ENCODE peak calls at places on chromosome 18, in seven cellular contexts. I is GM10248, Z is AG10803, Y is HFFc6, R is tibial artery, F is cardiac fibroblast, S is mammary epithelial cell. C is an unnamed sample.
A peak's percentile ranks its signal among the peaks of the same experiment; 100 is the strongest.

GRCh38 chr18:2988041-2988794 is 24.7 kb downstream of the LPIN2 start:
- DNase-seq in I (no peak), Z (peak; percentile 98), Y (peak; percentile 83), R (no peak), F (peak; percentile 75), S (peak; percentile 29), C (no peak)

GRCh38 chr18:76823574-76823973 is 1.2 kb downstream of the ZNF236 start:
- DNase-seq in I (peak; percentile 44), Z (no peak), Y (no peak), R (no peak), F (peak; percentile 22), S (no peak), C (no peak)

GRCh38 chr18:7844418-7844817 is 277.3 kb downstream of the PTPRM start:
- DNase-seq in I (no peak), Z (no peak), Y (peak; percentile 17), R (no peak), F (no peak), S (peak; percentile 81), C (no peak)

GRCh38 chr18:57727952-57728807 is 74.9 kb downstream of the ATP8B1 start:
- DNase-seq in I (no peak), Z (no peak), Y (no peak), R (no peak), F (peak; percentile 42), S (peak; percentile 52), C (no peak)

GRCh38 chr18:10239138-10239537 is 215.3 kb upstream of the APCDD1 start:
- DNase-seq in I (no peak), Z (peak; percentile 87), Y (no peak), R (no peak), F (peak; percentile 86), S (no peak), C (peak; percentile 56)

GRCh38 chr18:44716697-44717163 is 36.0 kb downstream of the SETBP1 start:
- DNase-seq in I (no peak), Z (no peak), Y (no peak), R (no peak), F (no peak), S (peak; percentile 73), C (no peak)

GRCh38 chr18:27991391-27991790 is 185.5 kb downstream of the CDH2 start:
- DNase-seq in I (no peak), Z (no peak), Y (no peak), R (no peak), F (no peak), S (no peak), C (no peak)

GRCh38 chr18:48184118-48184517 is 225.1 kb downstream of the ZBTB7C start:
- DNase-seq in I (no peak), Z (no peak), Y (no peak), R (no peak), F (no peak), S (no peak), C (no peak)

GRCh38 chr18:10516078-10516477 is 9.7 kb upstream of the NAPG start:
- DNase-seq in I (no peak), Z (no peak), Y (no peak), R (no peak), F (no peak), S (no peak), C (no peak)

GRCh38 chr18:67318651-67319050 is 197.9 kb downstream of the DSEL start:
- DNase-seq in I (no peak), Z (peak; percentile 61), Y (peak; percentile 41), R (no peak), F (peak; percentile 7), S (no peak), C (no peak)

GRCh38 chr18:28768791-28769768 is 592.1 kb upstream of the CDH2 start:
- DNase-seq in I (no peak), Z (peak; percentile 60), Y (no peak), R (no peak), F (no peak), S (no peak), C (peak; percentile 7)

GRCh38 chr18:54822872-54823845 is 5.1 kb upstream of the RAB27B start:
- DNase-seq in I (no peak), Z (peak; percentile 82), Y (peak; percentile 85), R (no peak), F (peak; percentile 87), S (peak; percentile 94), C (no peak)

GRCh38 chr18:6220129-6220528 is 194.6 kb downstream of the L3MBTL4 start:
- DNase-seq in I (no peak), Z (no peak), Y (no peak), R (no peak), F (no peak), S (no peak), C (no peak)

GRCh38 chr18:6222271-6222670 is 192.4 kb downstream of the L3MBTL4 start:
- DNase-seq in I (no peak), Z (no peak), Y (no peak), R (no peak), F (no peak), S (no peak), C (no peak)

GRCh38 chr18:6215888-6216287 is 198.8 kb downstream of the L3MBTL4 start:
- DNase-seq in I (no peak), Z (no peak), Y (no peak), R (no peak), F (no peak), S (no peak), C (no peak)

GRCh38 chr18:6221602-6222014 is 193.1 kb downstream of the L3MBTL4 start:
- DNase-seq in I (no peak), Z (no peak), Y (no peak), R (no peak), F (no peak), S (no peak), C (no peak)

GRCh38 chr18:6219116-6219717 is 195.5 kb downstream of the L3MBTL4 start:
- DNase-seq in I (peak; percentile 42), Z (peak; percentile 49), Y (no peak), R (no peak), F (peak; percentile 69), S (no peak), C (peak; percentile 20)
- TF ChIP-seq CTCF in I (peak; percentile 63), Z (peak; percentile 93), Y (peak; percentile 55), R (peak; percentile 14), F (peak; percentile 88), S (no peak), C (peak; percentile 82)

GRCh38 chr18:73688851-73689659 is 458.6 kb downstream of the FBXO15 start:
- DNase-seq in I (no peak), Z (peak; percentile 93), Y (peak; percentile 97), R (no peak), F (peak; percentile 81), S (peak; percentile 85), C (no peak)
- TF ChIP-seq CTCF in I (no peak), Z (no peak), Y (no peak), R (no peak), F (no peak), S (no peak), C (no peak)

DNA sequence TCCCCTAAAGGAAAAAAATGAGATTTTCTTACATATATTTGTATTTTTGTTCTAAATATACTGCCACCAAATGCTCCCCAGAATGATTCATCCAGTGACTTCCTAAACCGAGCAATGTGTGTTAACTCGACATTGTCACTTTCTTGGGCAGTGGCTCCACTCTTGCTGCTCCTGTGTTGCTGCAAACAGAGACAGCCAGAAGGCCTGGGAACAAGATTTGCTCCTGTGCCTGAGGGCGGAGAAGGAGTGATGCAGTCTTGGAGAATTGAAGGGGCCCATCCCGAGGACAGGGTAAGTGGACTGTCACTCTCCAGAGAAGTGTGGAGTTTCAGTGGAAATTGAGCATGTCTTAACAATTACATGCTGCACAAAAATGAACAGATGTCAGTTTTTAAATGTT is 32.7 kb downstream of the DSG4 start:
- DNase-seq in I (no peak), Z (no peak), Y (no peak), R (no peak), F (no peak), S (no peak), C (no peak)
- TF ChIP-seq CTCF in I (no peak), Z (no peak), Y (no peak), R (no peak), F (no peak), S (no peak), C (no peak)

GRCh38 chr18:45847119-45847518 is 21.6 kb downstream of the SIGLEC15 start:
- DNase-seq in I (no peak), Z (no peak), Y (no peak), R (no peak), F (no peak), S (no peak), C (no peak)

GRCh38 chr18:45852631-45853030 is 27.2 kb downstream of the SIGLEC15 start:
- DNase-seq in I (no peak), Z (peak; percentile 25), Y (no peak), R (no peak), F (no peak), S (no peak), C (no peak)

GRCh38 chr18:45851196-45851925 is 25.9 kb downstream of the SIGLEC15 start:
- DNase-seq in I (no peak), Z (no peak), Y (no peak), R (no peak), F (no peak), S (no peak), C (no peak)

GRCh38 chr18:45849529-45849928 is 24.1 kb downstream of the SIGLEC15 start:
- DNase-seq in I (no peak), Z (no peak), Y (no peak), R (no peak), F (no peak), S (no peak), C (no peak)

DNA sequence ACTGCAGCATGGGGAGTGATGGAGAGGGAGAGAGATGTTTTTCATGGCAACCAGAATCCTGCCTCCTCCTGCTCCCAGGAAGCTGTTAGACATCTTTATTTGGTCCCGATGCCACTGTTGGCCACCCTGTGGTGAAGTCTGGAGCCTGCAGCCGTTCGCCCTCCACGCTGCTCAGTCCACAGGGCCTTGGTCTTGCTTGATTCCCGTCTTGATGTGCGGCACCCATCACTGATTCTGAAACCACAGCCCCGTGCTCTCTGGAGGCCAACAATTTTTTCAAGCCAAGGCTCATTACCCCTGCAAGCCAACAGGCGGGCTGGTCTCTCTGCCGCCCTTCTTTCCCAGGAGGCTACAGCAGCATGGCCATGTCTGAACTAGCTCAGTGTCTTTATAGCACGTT is 24.5 kb downstream of the SIGLEC15 start:
- DNase-seq in I (no peak), Z (no peak), Y (peak; percentile 29), R (no peak), F (no peak), S (no peak), C (no peak)
- TF ChIP-seq CTCF in I (peak; percentile 1), Z (peak; percentile 40), Y (peak; percentile 75), R (peak; percentile 19), F (peak; percentile 33), S (peak; percentile 37), C (peak; percentile 36)

DNA sequence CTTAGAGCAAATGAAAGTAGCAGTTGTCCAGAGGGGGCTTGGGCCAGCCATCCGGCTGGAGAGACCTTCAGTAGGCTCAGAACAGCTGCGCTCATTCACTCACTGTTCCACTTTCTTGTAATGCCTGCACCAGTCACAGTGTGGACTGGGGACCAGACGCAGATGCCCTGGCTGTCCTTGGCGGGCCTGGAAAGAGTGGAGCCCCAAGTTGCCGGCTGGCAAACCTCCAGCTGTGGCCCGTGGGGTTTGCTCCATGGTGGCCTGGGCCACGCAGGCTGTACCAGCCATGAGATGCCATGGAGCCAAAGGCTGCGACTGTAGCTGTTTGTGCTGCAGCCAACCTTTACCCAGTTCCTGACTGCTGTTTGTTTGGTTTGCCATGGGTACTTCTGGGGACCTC is 21.0 kb downstream of the LDLRAD4 start:
- DNase-seq in I (no peak), Z (no peak), Y (no peak), R (peak; percentile 50), F (no peak), S (no peak), C (no peak)
- TF ChIP-seq CTCF in I (no peak), Z (no peak), Y (no peak), R (no peak), F (no peak), S (no peak), C (no peak)

C was measured in HFF-Myc.